ENCODE peak calls at places on chromosomes 2 and 18, in six cellular contexts. S is NCI-H69; O is NCI-H774; N is stimulated activated naive B cell treated with anti-CD40 and anti-IgM and Interleukin-4, amounts not matched to agents 10 μg/mL and 1 μg/mL and 100 μg/mL, for 72 hours; P is T-helper 17 cell; W is posterior cingulate gyrus. Z is an unnamed sample.

GRCh38 chr2:98552499-98553179 is 55.7 kb downstream of the COA5 start:
- DNase-seq in O (no peak), N (no peak), S (no peak), W (no peak), P (no peak), Z (peak)

GRCh38 chr2:56537756-56538155 is 354.0 kb downstream of the CCDC85A start:
- DNase-seq in N (no peak), O (no peak), S (no peak), W (no peak), P (no peak), Z (peak)

GRCh38 chr2:109144271-109144670 is 15.3 kb downstream of the SH3RF3 start:
- DNase-seq in P (no peak), N (no peak), W (no peak), O (no peak), S (no peak), Z (no peak)

GRCh38 chr18:47969851-47970250 is 39.4 kb upstream of the SMAD2 start:
- DNase-seq in O (no peak), W (no peak), P (no peak), N (no peak), S (no peak), Z (peak)

GRCh38 chr2:95006661-95007060 is 18.8 kb upstream of the MAL start:
- DNase-seq in O (no peak), W (peak), P (no peak), N (no peak), S (no peak), Z (no peak)

GRCh38 chr2:203177361-203177760 is 61.5 kb upstream of the CYP20A1 start:
- DNase-seq in W (no peak), P (no peak), O (no peak), S (no peak), N (no peak), Z (peak)

GRCh38 chr18:71136487-71136886 is 847.6 kb downstream of the SOCS6 start:
- DNase-seq in S (no peak), P (no peak), O (no peak), W (no peak), N (no peak), Z (no peak)

GRCh38 chr18:55500316-55501086 is 87.5 kb downstream of the TCF4 start:
- DNase-seq in W (no peak), N (no peak), P (no peak), O (no peak), S (peak), Z (peak)

GRCh38 chr2:225076125-225076524 is 33.9 kb upstream of the DOCK10 start:
- DNase-seq in W (no peak), P (no peak), O (no peak), N (no peak), S (no peak), Z (no peak)

GRCh38 chr2:20562540-20563225 is 88.2 kb downstream of the HS1BP3 start:
- DNase-seq in S (no peak), W (no peak), P (no peak), N (no peak), O (no peak), Z (no peak)

GRCh38 chr18:26642461-26643348 is 94.4 kb upstream of the KCTD1 start:
- DNase-seq in O (no peak), W (peak), S (no peak), P (no peak), N (no peak), Z (no peak)

GRCh38 chr2:10009811-10010781 is 33.3 kb upstream of the KLF11 start:
- DNase-seq in W (peak), P (no peak), S (no peak), O (no peak), N (no peak), Z (peak)

GRCh38 chr2:187575081-187576067 is 21.1 kb upstream of the TFPI start:
- DNase-seq in N (no peak), S (peak), W (no peak), O (no peak), P (no peak), Z (peak)

GRCh38 chr2:74817333-74817732 is 16.6 kb upstream of the HK2 start:
- DNase-seq in N (no peak), O (no peak), S (no peak), W (no peak), P (no peak), Z (no peak)

GRCh38 chr2:133438026-133438425 is 130.2 kb downstream of the NCKAP5 start:
- DNase-seq in P (no peak), S (peak), O (peak), N (no peak), W (no peak), Z (no peak)

GRCh38 chr2:100856732-100857131 is 36.8 kb downstream of the NPAS2 start:
- DNase-seq in N (no peak), P (no peak), O (no peak), S (no peak), W (no peak), Z (no peak)

GRCh38 chr2:19846030-19846429 is 55.8 kb downstream of the TTC32 start:
- DNase-seq in W (no peak), O (no peak), N (no peak), P (no peak), S (peak), Z (no peak)

Z was measured in amniotic epithelial cell.